ENCODE peak calls at places on chromosomes 3 and 15, in four cellular contexts. Y is KBM-7; M is stimulated activated CD8-positive, alpha-beta memory T cell treated with anti-CD3 and anti-CD28 coated beads, Interleukin-15, amount 100 ng/mL, for 1 hour; V is endodermal cell. H is an unnamed sample.

GRCh38 chr15:79168922-79169322 is 78.3 kb upstream of the RASGRF1 start:
- DNase-seq in Y (peak), V (peak), M (no peak), H (peak)

GRCh38 chr3:122356402-122356801 is 26.6 kb downstream of the MIX23 start:
- DNase-seq in M (no peak), Y (peak), V (peak), H (no peak)

GRCh38 chr15:100601158-100601557 is 826 bp downstream of the LINS1 start:
- DNase-seq in V (peak), M (no peak), Y (peak), H (no peak)

GRCh38 chr3:104066658-104067057 is 1300.1 kb upstream of the ALCAM start:
- DNase-seq in V (no peak), M (no peak), Y (no peak), H (no peak)

GRCh38 chr3:13598926-13599886 is 50.3 kb downstream of the FBLN2 start:
- DNase-seq in M (no peak), Y (no peak), V (peak), H (no peak)

GRCh38 chr3:73177827-73178226 is 116.4 kb downstream of the EBLN2 start:
- DNase-seq in V (no peak), M (no peak), Y (no peak), H (no peak)

GRCh38 chr15:96326551-96327154 is 3.8 kb upstream of the NR2F2 start:
- DNase-seq in V (peak), M (no peak), Y (no peak), H (peak)

GRCh38 chr3:13095408-13095861 is 22.2 kb upstream of the IQSEC1 start:
- DNase-seq in V (no peak), Y (peak), M (no peak), H (no peak)

GRCh38 chr3:14319654-14320182 is 82.7 kb upstream of the SLC6A6 start:
- DNase-seq in Y (peak), V (peak), M (no peak), H (peak)

GRCh38 chr3:46861996-46862688 is 1.1 kb downstream of the MYL3 start:
- DNase-seq in V (peak), M (no peak), Y (no peak), H (no peak)

GRCh38 chr3:48979451-48979850 is 10.6 kb upstream of the P4HTM start:
- DNase-seq in M (no peak), V (no peak), Y (no peak), H (no peak)

GRCh38 chr15:80452166-80452565 is 48.0 kb downstream of the ARNT2 start:
- DNase-seq in Y (no peak), M (no peak), V (no peak), H (no peak)

H was measured in islet precursor cell.